ENCODE peak calls at places on chromosomes 6 and 20, in nine cellular contexts. One of them, this sample, is unnamed.

GRCh38 chr6:18148304-18149025 is 6.4 kb downstream of the TPMT start:
- DNase-seq in mesendoderm: no peak
- DNase-seq in progenitor cell of endocrine pancreas: no peak
- DNase-seq in HepG2: no peak
- DNase-seq in mammary epithelial cell: peak
- DNase-seq in left ventricle myocardium inferior: no peak
- DNase-seq in aorta: no peak
- DNase-seq in neuronal stem cell: no peak
- DNase-seq in DMS153: no peak
- DNase-seq in this sample: peak

GRCh38 chr6:112320561-112321300 is 26.4 kb upstream of the RFPL4B start:
- DNase-seq in mesendoderm: no peak
- DNase-seq in progenitor cell of endocrine pancreas: no peak
- DNase-seq in HepG2: no peak
- DNase-seq in mammary epithelial cell: no peak
- DNase-seq in left ventricle myocardium inferior: no peak
- DNase-seq in aorta: no peak
- DNase-seq in neuronal stem cell: no peak
- DNase-seq in DMS153: no peak
- DNase-seq in this sample: no peak

GRCh38 chr20:57395111-57395959 is 4.1 kb downstream of the RBM38 start:
- DNase-seq in mesendoderm: peak
- DNase-seq in progenitor cell of endocrine pancreas: no peak
- DNase-seq in HepG2: no peak
- DNase-seq in mammary epithelial cell: peak
- DNase-seq in left ventricle myocardium inferior: peak
- DNase-seq in aorta: peak
- DNase-seq in neuronal stem cell: peak
- DNase-seq in DMS153: no peak
- DNase-seq in this sample: no peak

GRCh38 chr6:89215391-89215790 is 1.8 kb downstream of the GABRR1 start:
- DNase-seq in mesendoderm: no peak
- DNase-seq in progenitor cell of endocrine pancreas: no peak
- DNase-seq in HepG2: no peak
- DNase-seq in mammary epithelial cell: no peak
- DNase-seq in left ventricle myocardium inferior: no peak
- DNase-seq in aorta: no peak
- DNase-seq in neuronal stem cell: no peak
- DNase-seq in DMS153: no peak
- DNase-seq in this sample: no peak

GRCh38 chr6:2412731-2413130 is 167.3 kb upstream of the GMDS start:
- DNase-seq in mesendoderm: no peak
- DNase-seq in progenitor cell of endocrine pancreas: no peak
- DNase-seq in HepG2: no peak
- DNase-seq in mammary epithelial cell: peak
- DNase-seq in left ventricle myocardium inferior: no peak
- DNase-seq in aorta: no peak
- DNase-seq in neuronal stem cell: no peak
- DNase-seq in DMS153: no peak
- DNase-seq in this sample: no peak

GRCh38 chr6:137237413-137238170 is 18.4 kb upstream of the IFNGR1 start:
- DNase-seq in mesendoderm: peak
- DNase-seq in progenitor cell of endocrine pancreas: no peak
- DNase-seq in HepG2: peak
- DNase-seq in mammary epithelial cell: peak
- DNase-seq in left ventricle myocardium inferior: no peak
- DNase-seq in aorta: no peak
- DNase-seq in neuronal stem cell: no peak
- DNase-seq in DMS153: no peak
- DNase-seq in this sample: peak

GRCh38 chr6:38975621-38976049 is 72.9 kb upstream of the GLP1R start:
- DNase-seq in mesendoderm: peak
- DNase-seq in progenitor cell of endocrine pancreas: no peak
- DNase-seq in HepG2: no peak
- DNase-seq in mammary epithelial cell: no peak
- DNase-seq in left ventricle myocardium inferior: no peak
- DNase-seq in aorta: no peak
- DNase-seq in neuronal stem cell: no peak
- DNase-seq in DMS153: no peak
- DNase-seq in this sample: no peak

GRCh38 chr6:144646066-144646800 is 361.1 kb downstream of the UTRN start:
- DNase-seq in mesendoderm: no peak
- DNase-seq in progenitor cell of endocrine pancreas: no peak
- DNase-seq in HepG2: no peak
- DNase-seq in mammary epithelial cell: no peak
- DNase-seq in left ventricle myocardium inferior: no peak
- DNase-seq in aorta: no peak
- DNase-seq in neuronal stem cell: no peak
- DNase-seq in DMS153: no peak
- DNase-seq in this sample: no peak

GRCh38 chr6:133774356-133774755 is 114.6 kb upstream of the TCF21 start:
- DNase-seq in mesendoderm: no peak
- DNase-seq in progenitor cell of endocrine pancreas: no peak
- DNase-seq in HepG2: no peak
- DNase-seq in mammary epithelial cell: peak
- DNase-seq in left ventricle myocardium inferior: no peak
- DNase-seq in aorta: no peak
- DNase-seq in neuronal stem cell: no peak
- DNase-seq in DMS153: no peak
- DNase-seq in this sample: no peak

GRCh38 chr6:92132446-92132845 is 1286.9 kb downstream of the EPHA7 start:
- DNase-seq in mesendoderm: no peak
- DNase-seq in progenitor cell of endocrine pancreas: no peak
- DNase-seq in HepG2: no peak
- DNase-seq in mammary epithelial cell: peak
- DNase-seq in left ventricle myocardium inferior: no peak
- DNase-seq in aorta: no peak
- DNase-seq in neuronal stem cell: no peak
- DNase-seq in DMS153: no peak
- DNase-seq in this sample: peak

GRCh38 chr20:36035720-36036119 is 67.3 kb downstream of the CNBD2 start:
- DNase-seq in mesendoderm: no peak
- DNase-seq in progenitor cell of endocrine pancreas: no peak
- DNase-seq in HepG2: no peak
- DNase-seq in mammary epithelial cell: peak
- DNase-seq in left ventricle myocardium inferior: no peak
- DNase-seq in aorta: no peak
- DNase-seq in neuronal stem cell: no peak
- DNase-seq in DMS153: no peak
- DNase-seq in this sample: no peak

GRCh38 chr6:140436023-140436811 is 1061.8 kb upstream of the CITED2 start:
- DNase-seq in mesendoderm: peak
- DNase-seq in progenitor cell of endocrine pancreas: no peak
- DNase-seq in HepG2: no peak
- DNase-seq in mammary epithelial cell: peak
- DNase-seq in left ventricle myocardium inferior: no peak
- DNase-seq in aorta: no peak
- DNase-seq in neuronal stem cell: peak
- DNase-seq in DMS153: no peak
- DNase-seq in this sample: peak

GRCh38 chr20:33119725-33120720 is 40.6 kb downstream of the BPIFB4 start:
- DNase-seq in mesendoderm: no peak
- DNase-seq in progenitor cell of endocrine pancreas: no peak
- DNase-seq in HepG2: no peak
- DNase-seq in mammary epithelial cell: peak
- DNase-seq in left ventricle myocardium inferior: no peak
- DNase-seq in aorta: no peak
- DNase-seq in neuronal stem cell: no peak
- DNase-seq in DMS153: no peak
- DNase-seq in this sample: peak

GRCh38 chr6:136795996-136796395 is 3.7 kb upstream of the MAP3K5 start:
- DNase-seq in mesendoderm: no peak
- DNase-seq in progenitor cell of endocrine pancreas: no peak
- DNase-seq in HepG2: no peak
- DNase-seq in mammary epithelial cell: no peak
- DNase-seq in left ventricle myocardium inferior: no peak
- DNase-seq in aorta: no peak
- DNase-seq in neuronal stem cell: no peak
- DNase-seq in DMS153: no peak
- DNase-seq in this sample: no peak

GRCh38 chr6:71468841-71469750 is 180.5 kb downstream of the OGFRL1 start:
- DNase-seq in mesendoderm: no peak
- DNase-seq in progenitor cell of endocrine pancreas: no peak
- DNase-seq in HepG2: no peak
- DNase-seq in mammary epithelial cell: peak
- DNase-seq in left ventricle myocardium inferior: no peak
- DNase-seq in aorta: no peak
- DNase-seq in neuronal stem cell: no peak
- DNase-seq in DMS153: no peak
- DNase-seq in this sample: peak

GRCh38 chr20:3563548-3564177 is 92.8 kb downstream of the ATRN start:
- DNase-seq in mesendoderm: peak
- DNase-seq in progenitor cell of endocrine pancreas: no peak
- DNase-seq in HepG2: peak
- DNase-seq in mammary epithelial cell: peak
- DNase-seq in left ventricle myocardium inferior: no peak
- DNase-seq in aorta: no peak
- DNase-seq in neuronal stem cell: peak
- DNase-seq in DMS153: no peak
- DNase-seq in this sample: no peak

GRCh38 chr6:34386316-34387137 is 5.9 kb downstream of the NUDT3 start:
- DNase-seq in mesendoderm: no peak
- DNase-seq in progenitor cell of endocrine pancreas: no peak
- DNase-seq in HepG2: peak
- DNase-seq in mammary epithelial cell: peak
- DNase-seq in left ventricle myocardium inferior: no peak
- DNase-seq in aorta: no peak
- DNase-seq in neuronal stem cell: no peak
- DNase-seq in DMS153: no peak
- DNase-seq in this sample: no peak

GRCh38 chr20:51054233-51054632 is 31.3 kb upstream of the KCNG1 start:
- DNase-seq in mesendoderm: no peak
- DNase-seq in progenitor cell of endocrine pancreas: no peak
- DNase-seq in HepG2: no peak
- DNase-seq in mammary epithelial cell: no peak
- DNase-seq in left ventricle myocardium inferior: no peak
- DNase-seq in aorta: no peak
- DNase-seq in neuronal stem cell: no peak
- DNase-seq in DMS153: peak
- DNase-seq in this sample: peak

GRCh38 chr20:43825635-43826034 is 89.0 kb upstream of the TOX2 start:
- DNase-seq in mesendoderm: no peak
- DNase-seq in progenitor cell of endocrine pancreas: no peak
- DNase-seq in HepG2: no peak
- DNase-seq in mammary epithelial cell: no peak
- DNase-seq in left ventricle myocardium inferior: no peak
- DNase-seq in aorta: no peak
- DNase-seq in neuronal stem cell: no peak
- DNase-seq in DMS153: no peak
- DNase-seq in this sample: no peak

GRCh38 chr6:146741609-146742008 is 142.8 kb downstream of the ADGB start:
- DNase-seq in mesendoderm: no peak
- DNase-seq in progenitor cell of endocrine pancreas: no peak
- DNase-seq in HepG2: peak
- DNase-seq in mammary epithelial cell: no peak
- DNase-seq in left ventricle myocardium inferior: no peak
- DNase-seq in aorta: no peak
- DNase-seq in neuronal stem cell: no peak
- DNase-seq in DMS153: no peak
- DNase-seq in this sample: no peak

GRCh38 chr6:139099984-139100383 is 34.9 kb upstream of the HECA start:
- DNase-seq in mesendoderm: no peak
- DNase-seq in progenitor cell of endocrine pancreas: no peak
- DNase-seq in HepG2: no peak
- DNase-seq in mammary epithelial cell: no peak
- DNase-seq in left ventricle myocardium inferior: no peak
- DNase-seq in aorta: no peak
- DNase-seq in neuronal stem cell: no peak
- DNase-seq in DMS153: no peak
- DNase-seq in this sample: no peak

GRCh38 chr20:13320702-13321101 is 99.6 kb downstream of the ISM1 start:
- DNase-seq in mesendoderm: no peak
- DNase-seq in progenitor cell of endocrine pancreas: no peak
- DNase-seq in HepG2: no peak
- DNase-seq in mammary epithelial cell: no peak
- DNase-seq in left ventricle myocardium inferior: no peak
- DNase-seq in aorta: no peak
- DNase-seq in neuronal stem cell: no peak
- DNase-seq in DMS153: no peak
- DNase-seq in this sample: no peak

GRCh38 chr6:159973406-159973805 is 4.5 kb downstream of the IGF2R start:
- DNase-seq in mesendoderm: no peak
- DNase-seq in progenitor cell of endocrine pancreas: no peak
- DNase-seq in HepG2: no peak
- DNase-seq in mammary epithelial cell: no peak
- DNase-seq in left ventricle myocardium inferior: no peak
- DNase-seq in aorta: no peak
- DNase-seq in neuronal stem cell: no peak
- DNase-seq in DMS153: no peak
- DNase-seq in this sample: no peak

GRCh38 chr6:84836366-84836765 is 72.0 kb upstream of the TBX18 start:
- DNase-seq in mesendoderm: no peak
- DNase-seq in progenitor cell of endocrine pancreas: no peak
- DNase-seq in HepG2: no peak
- DNase-seq in mammary epithelial cell: peak
- DNase-seq in left ventricle myocardium inferior: no peak
- DNase-seq in aorta: no peak
- DNase-seq in neuronal stem cell: no peak
- DNase-seq in DMS153: no peak
- DNase-seq in this sample: no peak

GRCh38 chr6:9532621-9533557 is 882.0 kb downstream of the TFAP2A start:
- DNase-seq in mesendoderm: no peak
- DNase-seq in progenitor cell of endocrine pancreas: no peak
- DNase-seq in HepG2: no peak
- DNase-seq in mammary epithelial cell: peak
- DNase-seq in left ventricle myocardium inferior: no peak
- DNase-seq in aorta: no peak
- DNase-seq in neuronal stem cell: no peak
- DNase-seq in DMS153: no peak
- DNase-seq in this sample: peak

GRCh38 chr6:150373260-150373701 is 4.5 kb downstream of the IYD start:
- DNase-seq in mesendoderm: no peak
- DNase-seq in progenitor cell of endocrine pancreas: no peak
- DNase-seq in HepG2: no peak
- DNase-seq in mammary epithelial cell: peak
- DNase-seq in left ventricle myocardium inferior: peak
- DNase-seq in aorta: no peak
- DNase-seq in neuronal stem cell: no peak
- DNase-seq in DMS153: no peak
- DNase-seq in this sample: no peak

GRCh38 chr6:51663525-51663924 is 423.9 kb downstream of the PKHD1 start:
- DNase-seq in mesendoderm: no peak
- DNase-seq in progenitor cell of endocrine pancreas: no peak
- DNase-seq in HepG2: no peak
- DNase-seq in mammary epithelial cell: no peak
- DNase-seq in left ventricle myocardium inferior: no peak
- DNase-seq in aorta: no peak
- DNase-seq in neuronal stem cell: no peak
- DNase-seq in DMS153: no peak
- DNase-seq in this sample: no peak

GRCh38 chr6:169852504-169853195 is 101.2 kb downstream of the ERMARD start:
- DNase-seq in mesendoderm: peak
- DNase-seq in progenitor cell of endocrine pancreas: no peak
- DNase-seq in HepG2: no peak
- DNase-seq in mammary epithelial cell: no peak
- DNase-seq in left ventricle myocardium inferior: no peak
- DNase-seq in aorta: no peak
- DNase-seq in neuronal stem cell: no peak
- DNase-seq in DMS153: no peak
- DNase-seq in this sample: no peak

GRCh38 chr20:58393299-58393698 is 4.3 kb downstream of the VAPB start:
- DNase-seq in mesendoderm: no peak
- DNase-seq in progenitor cell of endocrine pancreas: no peak
- DNase-seq in HepG2: no peak
- DNase-seq in mammary epithelial cell: no peak
- DNase-seq in left ventricle myocardium inferior: no peak
- DNase-seq in aorta: no peak
- DNase-seq in neuronal stem cell: no peak
- DNase-seq in DMS153: no peak
- DNase-seq in this sample: no peak

GRCh38 chr6:54646551-54647300 is 199.8 kb upstream of the FAM83B start:
- DNase-seq in mesendoderm: no peak
- DNase-seq in progenitor cell of endocrine pancreas: no peak
- DNase-seq in HepG2: no peak
- DNase-seq in mammary epithelial cell: no peak
- DNase-seq in left ventricle myocardium inferior: no peak
- DNase-seq in aorta: no peak
- DNase-seq in neuronal stem cell: no peak
- DNase-seq in DMS153: no peak
- DNase-seq in this sample: no peak

GRCh38 chr6:110949679-110950285 is 8.7 kb upstream of the GTF3C6 start:
- DNase-seq in mesendoderm: no peak
- DNase-seq in progenitor cell of endocrine pancreas: no peak
- DNase-seq in HepG2: no peak
- DNase-seq in mammary epithelial cell: no peak
- DNase-seq in left ventricle myocardium inferior: no peak
- DNase-seq in aorta: no peak
- DNase-seq in neuronal stem cell: no peak
- DNase-seq in DMS153: no peak
- DNase-seq in this sample: no peak

This sample was measured in islet precursor cell.